ENCODE peak calls at places on chromosomes 7 and 10, in ten cellular contexts. L, S, N, C, B, A, R, T, D and E are unnamed samples.

GRCh38 chr7:141715794-141716689 is 7.9 kb downstream of the WEE2 start:
- DNase-seq in B (no peak), A (no peak), N (no peak), L (no peak), R (no peak), T (no peak), D (no peak), S (no peak), C (no peak), E (no peak)

GRCh38 chr10:14820010-14820774 is 17.6 kb downstream of the CDNF start:
- DNase-seq in L (peak; percentile 84), D (no peak), C (peak; percentile 61), B (peak; percentile 90), N (no peak), S (no peak), T (no peak), A (no peak), R (no peak), E (no peak)

GRCh38 chr7:55591282-55591931 is 19.1 kb upstream of the VOPP1 start:
- DNase-seq in B (peak; percentile 5), S (no peak), N (no peak), L (no peak), C (no peak), R (no peak), T (no peak), D (no peak), A (no peak), E (no peak)

GRCh38 chr10:111118758-111119157 is 41.9 kb downstream of the ADRA2A start:
- DNase-seq in L (no peak), B (no peak), T (no peak), R (no peak), D (no peak), N (no peak), A (no peak), C (no peak), S (no peak), E (no peak)

GRCh38 chr10:71600856-71601255 is 118.7 kb downstream of the C10orf105 start:
- DNase-seq in L (peak; percentile 94), B (no peak), A (no peak), D (peak; percentile 42), S (no peak), T (no peak), C (no peak), N (no peak), R (no peak), E (no peak)

GRCh38 chr10:49393301-49393700 is 2.6 kb downstream of the DRGX start:
- DNase-seq in A (no peak), N (no peak), C (no peak), T (no peak), S (no peak), B (no peak), D (no peak), R (no peak), L (no peak), E (no peak)

GRCh38 chr10:77164616-77165311 is 472.8 kb downstream of the KCNMA1 start:
- DNase-seq in R (no peak), B (no peak), S (no peak), T (no peak), A (no peak), N (no peak), C (no peak), L (peak; percentile 74), D (no peak), E (no peak)

GRCh38 chr10:50421026-50421719 is 169.9 kb upstream of the ASAH2 start:
- DNase-seq in L (peak; percentile 55), A (no peak), C (peak; percentile 50), T (no peak), B (peak; percentile 47), S (no peak), N (peak; percentile 13), R (peak; percentile 49), D (peak; percentile 30), E (peak; percentile 42)

GRCh38 chr7:27453702-27454405 is 208.8 kb downstream of the HIBADH start:
- DNase-seq in C (peak; percentile 29), D (no peak), S (no peak), T (no peak), N (no peak), L (peak; percentile 73), B (no peak), A (no peak), R (no peak), E (no peak)

GRCh38 chr10:26773633-26774032 is 76.1 kb downstream of the PDSS1 start:
- DNase-seq in R (no peak), D (no peak), T (no peak), L (no peak), A (no peak), N (no peak), B (no peak), S (no peak), C (no peak), E (no peak)

GRCh38 chr10:5890519-5890878 is 456 bp downstream of the FBH1 start:
- DNase-seq in D (no peak), L (peak; percentile 67), T (peak; percentile 41), S (no peak), R (no peak), B (peak; percentile 40), N (no peak), C (peak; percentile 48), A (no peak), E (peak; percentile 41)

GRCh38 chr10:35322636-35323035 is 13.7 kb upstream of the CCNY start:
- DNase-seq in L (no peak), S (no peak), C (no peak), D (no peak), B (no peak), R (no peak), A (no peak), N (no peak), T (no peak), E (no peak)

GRCh38 chr7:107381453-107381852 is 88.4 kb upstream of the GPR22 start:
- DNase-seq in R (no peak), T (no peak), S (no peak), D (no peak), B (no peak), A (no peak), N (no peak), L (no peak), C (no peak), E (no peak)
- H3K27ac ChIP-seq in R (no peak overlapping the region), T (no peak overlapping the region), S (no peak overlapping the region), D (no peak overlapping the region), B (no peak overlapping the region), A (no peak overlapping the region), N (no peak overlapping the region), L (no peak overlapping the region), C (no peak overlapping the region), E (no peak overlapping the region)

DNA sequence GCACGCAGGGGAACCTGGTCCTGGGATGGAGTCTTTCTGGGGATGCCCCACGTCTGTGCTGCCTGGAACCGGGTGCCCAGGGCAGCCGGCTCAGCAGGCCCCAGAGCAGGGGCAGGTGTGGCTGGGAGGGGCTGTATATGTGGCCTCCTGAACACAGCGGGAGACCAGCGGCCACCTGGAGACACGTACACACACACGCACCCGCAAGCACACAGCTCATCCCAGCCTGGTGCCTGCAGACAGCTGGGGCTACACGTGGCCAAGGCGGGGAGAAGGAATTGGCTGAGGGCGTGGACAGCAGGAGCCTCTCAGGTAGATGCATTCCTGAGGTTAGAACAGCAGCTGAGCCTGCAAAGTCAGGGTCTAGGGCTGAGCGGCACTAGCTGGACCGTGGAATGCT is 14.0 kb downstream of the ADAM8 start:
- DNase-seq in D (no peak), L (no peak), A (no peak), B (no peak), T (no peak), S (no peak), N (no peak), C (no peak), R (no peak), E (peak; percentile 55)
- H3K27ac ChIP-seq in D (no peak overlapping the region), L (no peak overlapping the region), A (peak overlapping the region; percentile 9), B (no peak overlapping the region), T (no peak overlapping the region), S (no peak overlapping the region), N (peak overlapping the region; percentile 4), C (no peak overlapping the region), R (no peak overlapping the region), E (peak overlapping the region; percentile 27)

DNA sequence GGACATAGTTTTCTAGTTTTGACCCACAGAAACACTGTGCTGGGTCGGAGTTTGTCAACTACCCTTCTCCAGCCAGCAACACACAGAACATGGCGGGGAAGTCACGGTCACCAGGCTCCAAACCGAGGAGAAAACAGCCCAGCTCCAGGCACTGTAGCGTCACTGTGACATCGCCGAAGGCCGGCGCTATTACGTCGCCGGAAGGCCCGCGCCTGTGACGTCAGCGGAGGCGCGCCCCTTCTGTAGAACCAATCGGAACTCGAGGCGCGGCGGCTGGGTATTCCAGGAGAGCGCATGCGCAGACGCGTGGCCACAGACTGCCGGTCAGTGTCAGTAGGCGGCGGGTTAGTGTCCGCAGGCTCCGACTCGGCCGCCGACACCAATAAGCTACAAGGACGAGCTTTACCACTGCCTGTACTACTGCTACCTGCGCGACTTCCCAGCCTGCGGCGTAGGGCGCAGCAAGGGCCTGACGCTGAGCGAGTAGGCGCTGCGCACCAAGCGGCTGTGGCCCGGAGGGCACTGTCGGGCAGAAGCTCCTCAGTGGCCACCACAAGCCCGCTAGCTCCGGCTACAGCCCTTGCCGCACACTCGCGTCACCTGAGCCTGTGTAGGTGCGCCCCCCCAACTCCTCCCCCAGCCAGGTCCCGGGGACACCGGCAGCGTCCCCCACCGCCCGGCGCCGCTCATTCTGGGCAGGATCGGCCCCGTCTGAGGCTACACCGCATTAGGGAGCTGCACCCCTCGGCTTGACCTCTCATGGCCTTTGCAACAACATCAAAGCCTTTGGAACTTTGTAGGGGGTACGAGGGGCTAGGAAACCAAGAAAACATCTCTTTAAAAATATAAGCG is 35.1 kb upstream of the SRRM3 start:
- DNase-seq in D (peak; percentile 97), C (peak; percentile 99), L (peak; percentile 99), T (peak; percentile 99), A (peak; percentile 92), R (peak; percentile 99), B (peak; percentile 94), S (peak; percentile 99), N (peak; percentile 92), E (peak; percentile 98)
- H3K27ac ChIP-seq in D (peak overlapping the region; percentile 81), C (peak overlapping the region; percentile 94), L (peak overlapping the region; percentile 61), T (peak overlapping the region; percentile 95), A (peak overlapping the region; percentile 91), R (peak overlapping the region; percentile 90), B (peak overlapping the region; percentile 73), S (peak overlapping the region; percentile 93), N (peak overlapping the region; percentile 85), E (peak overlapping the region; percentile 81)

GRCh38 chr7:42673951-42674350 is 237.9 kb downstream of the C7orf25 start:
- DNase-seq in L (no peak), R (no peak), N (no peak), A (no peak), C (no peak), B (no peak), S (no peak), T (no peak), D (no peak), E (no peak)

GRCh38 chr7:42672339-42672990 is 239.4 kb downstream of the C7orf25 start:
- DNase-seq in B (no peak), D (no peak), R (no peak), A (no peak), L (peak; percentile 51), N (no peak), T (no peak), S (no peak), C (no peak), E (no peak)

GRCh38 chr7:42677751-42678231 is 234.1 kb downstream of the C7orf25 start:
- DNase-seq in B (no peak), N (no peak), A (no peak), S (no peak), C (peak; percentile 37), D (peak; percentile 53), R (no peak), L (peak; percentile 94), T (no peak), E (no peak)

DNA sequence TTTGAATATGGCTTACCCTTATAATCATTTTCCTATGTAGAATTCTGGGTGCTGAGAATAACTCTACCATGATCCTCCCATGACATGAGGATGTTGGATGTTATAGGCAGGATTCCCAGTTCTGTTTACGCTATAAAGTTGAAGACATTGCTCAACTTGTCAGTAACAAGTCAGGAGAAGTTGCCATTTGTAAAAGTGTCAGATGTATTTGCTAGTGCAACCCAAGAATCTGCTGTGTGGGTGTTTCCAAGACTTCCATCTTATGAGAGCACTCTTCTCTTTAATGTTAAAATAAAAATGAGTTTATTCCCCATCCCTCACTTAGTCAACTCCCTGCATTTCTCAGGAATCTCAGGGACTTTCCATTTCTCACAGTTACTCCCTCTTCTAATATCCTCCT is 233.6 kb downstream of the C7orf25 start:
- DNase-seq in T (no peak), L (peak; percentile 54), B (no peak), R (no peak), C (no peak), N (no peak), A (no peak), S (no peak), D (no peak), E (no peak)
- H3K27ac ChIP-seq in T (no peak overlapping the region), L (peak overlapping the region; percentile 51), B (no peak overlapping the region), R (no peak overlapping the region), C (no peak overlapping the region), N (no peak overlapping the region), A (no peak overlapping the region), S (peak overlapping the region; percentile 30), D (peak overlapping the region; percentile 33), E (no peak overlapping the region)